ENCODE peak calls at places on chromosome 21, in five cellular contexts. E is CD4-positive, alpha-beta T cell; D is HFFc6; B is ascending aorta; R is cardiac muscle cell. P is an unnamed sample.

GRCh38 chr21:39687069-39687468 is 57.9 kb upstream of the IGSF5 start:
- DNase-seq in E (no peak), D (no peak), B (no peak), R (no peak), P (no peak)

GRCh38 chr21:25171438-25171837 is 435.8 kb downstream of the MRPL39 start:
- DNase-seq in E (no peak), D (peak; percentile 45), B (no peak), R (peak; percentile 36), P (no peak)

GRCh38 chr21:38438476-38438893 is 59.8 kb downstream of the ERG start:
- DNase-seq in E (no peak), D (peak; percentile 70), B (no peak), R (peak; percentile 98), P (peak; percentile 48)

GRCh38 chr21:39610705-39611104 is 2.0 kb upstream of the B3GALT5 start:
- DNase-seq in E (no peak), D (no peak), B (no peak), R (no peak), P (no peak)

GRCh38 chr21:25964009-25964408 is 206.6 kb downstream of the APP start:
- DNase-seq in E (no peak), D (no peak), B (no peak), R (peak; percentile 48), P (no peak)

GRCh38 chr21:38993561-38993960 is 187.8 kb downstream of the ETS2 start:
- DNase-seq in E (no peak), D (peak; percentile 80), B (no peak), R (peak; percentile 95), P (peak; percentile 54)

GRCh38 chr21:45513003-45513706 is 29.1 kb downstream of the SLC19A1 start:
- DNase-seq in E (no peak), D (no peak), B (no peak), R (no peak), P (no peak)

GRCh38 chr21:29233611-29234540 is 64.8 kb upstream of the BACH1 start:
- DNase-seq in E (no peak), D (no peak), B (no peak), R (no peak), P (no peak)

GRCh38 chr21:45305831-45306230 is 18.1 kb upstream of the POFUT2 start:
- DNase-seq in E (no peak), D (no peak), B (no peak), R (peak; percentile 64), P (no peak)

GRCh38 chr21:42395302-42395701 is 550 bp downstream of the TMPRSS3 start:
- DNase-seq in E (no peak), D (no peak), B (no peak), R (no peak), P (no peak)

GRCh38 chr21:25640671-25641292 is 1.7 kb downstream of the JAM2 start:
- DNase-seq in E (no peak), D (no peak), B (no peak), R (no peak), P (no peak)

GRCh38 chr21:27954806-27955205 is 987.9 kb upstream of the ADAMTS5 start:
- DNase-seq in E (no peak), D (peak; percentile 30), B (no peak), R (no peak), P (no peak)

GRCh38 chr21:37845535-37845934 is 70.7 kb downstream of the KCNJ6 start:
- DNase-seq in E (no peak), D (no peak), B (no peak), R (no peak), P (no peak)

GRCh38 chr21:42556476-42556875 is 42.8 kb downstream of the SLC37A1 start:
- DNase-seq in E (no peak), D (no peak), B (no peak), R (no peak), P (no peak)

GRCh38 chr21:39348355-39349210 is at the start of gene HMGN1:
- DNase-seq in E (peak; percentile 89), D (peak; percentile 69), B (peak; percentile 25), R (peak; percentile 94), P (peak; percentile 60)

GRCh38 chr21:34939673-34940321 is 109.3 kb downstream of the RUNX1 start:
- DNase-seq in E (no peak), D (no peak), B (no peak), R (no peak), P (no peak)

GRCh38 chr21:34983680-34984086 is 65.4 kb downstream of the RUNX1 start:
- DNase-seq in E (peak; percentile 24), D (peak; percentile 69), B (no peak), R (no peak), P (no peak)

GRCh38 chr21:42759594-42759927 is 106.1 kb downstream of the PDE9A start:
- DNase-seq in E (no peak), D (no peak), B (no peak), R (no peak), P (no peak)

GRCh38 chr21:45366931-45367401 is 38.0 kb upstream of the COL18A1 start:
- DNase-seq in E (no peak), D (peak; percentile 79), B (no peak), R (peak; percentile 98), P (peak; percentile 57)

GRCh38 chr21:35100351-35100771 is 51.3 kb upstream of the RUNX1 start:
- DNase-seq in E (no peak), D (no peak), B (no peak), R (peak; percentile 6), P (no peak)

GRCh38 chr21:34639882-34640788 is 25.2 kb upstream of the RCAN1 start:
- DNase-seq in E (no peak), D (no peak), B (no peak), R (no peak), P (no peak)

GRCh38 chr21:34579411-34579810 is 35.5 kb downstream of the RCAN1 start:
- DNase-seq in E (no peak), D (peak; percentile 81), B (no peak), R (peak; percentile 20), P (no peak)

GRCh38 chr21:18832081-18832670 is 428.6 kb upstream of the TMPRSS15 start:
- DNase-seq in E (no peak), D (no peak), B (no peak), R (no peak), P (no peak)

GRCh38 chr21:28283652-28284490 is 708.8 kb downstream of the LTN1 start:
- DNase-seq in E (no peak), D (peak; percentile 89), B (no peak), R (peak; percentile 98), P (no peak)

GRCh38 chr21:26846036-26846931 is 1.1 kb upstream of the ADAMTS1 start:
- DNase-seq in E (no peak), D (peak; percentile 76), B (no peak), R (peak; percentile 93), P (no peak)

GRCh38 chr21:44267655-44268142 is 6.0 kb upstream of the DNMT3L start:
- DNase-seq in E (peak; percentile 13), D (no peak), B (no peak), R (no peak), P (no peak)
- TF ChIP-seq CTCF in E (peak; percentile 41), D (peak; percentile 50), B (no peak), R (no peak), P (no peak)

GRCh38 chr21:30408782-30409494 is 13.1 kb downstream of the KRTAP13-1 start:
- DNase-seq in E (no peak), D (no peak), B (no peak), R (peak; percentile 72), P (no peak)
- TF ChIP-seq CTCF in E (no peak), D (peak; percentile 10), B (peak; percentile 18), R (peak; percentile 41), P (no peak)

GRCh38 chr21:46633561-46633960 is 1.9 kb upstream of the PRMT2 start:
- DNase-seq in E (peak; percentile 43), D (no peak), B (no peak), R (no peak), P (no peak)

GRCh38 chr21:46636181-46636512 is 673 bp downstream of the PRMT2 start:
- DNase-seq in E (no peak), D (no peak), B (no peak), R (no peak), P (no peak)

GRCh38 chr21:46634427-46634826 is 1.0 kb upstream of the PRMT2 start:
- DNase-seq in E (no peak), D (no peak), B (no peak), R (no peak), P (no peak)

GRCh38 chr21:46635324-46636180 is at the start of gene PRMT2:
- DNase-seq in E (peak; percentile 98), D (peak; percentile 95), B (peak; percentile 84), R (peak; percentile 98), P (peak; percentile 81)

DNA sequence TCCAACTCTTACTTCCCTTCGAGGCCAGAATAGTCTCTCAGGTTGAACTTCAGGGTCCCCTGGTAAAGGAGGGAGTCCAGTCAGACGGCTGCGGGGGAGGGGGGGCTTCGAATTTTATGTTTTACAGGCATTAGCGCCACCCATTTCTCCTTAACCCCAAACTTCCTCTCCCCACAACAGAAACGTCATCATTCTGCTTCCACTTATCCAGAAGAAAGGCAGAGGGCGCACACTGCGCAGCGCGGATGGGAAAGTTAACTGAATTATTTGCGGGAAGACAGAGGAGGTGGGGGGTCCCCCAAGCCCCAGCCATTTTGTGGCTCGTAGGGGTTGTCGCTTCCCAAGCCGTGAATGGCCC is 529 bp upstream of the PRMT2 start:
- DNase-seq in E (peak; percentile 36), D (peak; percentile 83), B (no peak), R (peak; percentile 92), P (no peak)
- TF ChIP-seq CTCF in E (no peak), D (peak; percentile 56), B (peak; percentile 32), R (peak; percentile 36), P (no peak)

DNA sequence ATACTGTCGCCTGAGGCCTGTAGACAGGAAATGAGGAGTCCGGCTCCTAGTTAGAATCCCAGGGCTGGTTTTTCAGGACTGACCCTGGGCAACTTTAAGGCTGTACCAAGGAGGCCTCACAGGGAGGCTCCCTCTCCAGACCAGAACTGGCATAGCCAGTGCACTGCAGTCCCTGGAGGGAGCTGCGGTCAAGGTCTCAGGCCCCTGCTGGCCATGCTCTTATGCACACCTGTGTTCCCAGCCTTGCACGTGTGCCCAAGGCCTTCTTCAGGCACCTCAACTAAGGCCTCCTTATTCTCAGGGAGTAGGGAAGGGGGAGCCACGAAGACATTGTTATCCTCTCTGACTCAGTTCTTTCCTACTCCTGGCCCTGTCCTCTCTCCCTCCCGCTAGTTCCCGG is 22.0 kb upstream of the IFNAR1 start:
- DNase-seq in E (no peak), D (no peak), B (no peak), R (no peak), P (no peak)
- TF ChIP-seq CTCF in E (no peak), D (no peak), B (no peak), R (no peak), P (no peak)